ENCODE peak calls at places on chromosomes 6 and 20, in ten cellular contexts. H, K, T, D, Y, V, B, A, G and P are unnamed samples.

GRCh38 chr6:96101564-96101963 is 85.8 kb downstream of the FUT9 start:
- DNase-seq in A (no peak), G (no peak), V (no peak), K (no peak), Y (no peak), T (no peak), B (no peak), H (no peak), D (no peak), P (no peak)

GRCh38 chr6:157981132-157981394 is 600 bp upstream of the SYNJ2 start:
- DNase-seq in B (no peak), K (no peak), Y (no peak), A (no peak), V (no peak), D (no peak), T (no peak), G (no peak), H (no peak), P (peak)

GRCh38 chr6:69816569-69816968 is 19.8 kb upstream of the LMBRD1 start:
- DNase-seq in Y (no peak), A (no peak), T (no peak), K (no peak), B (no peak), G (no peak), H (no peak), D (no peak), V (no peak), P (no peak)

GRCh38 chr6:148385379-148385778 is 42.7 kb downstream of the SASH1 start:
- DNase-seq in H (no peak), A (no peak), T (no peak), D (no peak), G (no peak), B (no peak), Y (no peak), K (no peak), V (no peak), P (no peak)

GRCh38 chr20:18773566-18773965 is 40.0 kb upstream of the SCP2D1 start:
- DNase-seq in K (no peak), Y (no peak), B (no peak), H (no peak), V (no peak), G (no peak), T (no peak), D (no peak), A (no peak), P (no peak)

GRCh38 chr20:23142162-23143050 is 56.3 kb upstream of the CD93 start:
- DNase-seq in Y (no peak), A (no peak), T (no peak), G (no peak), V (no peak), H (peak), K (no peak), B (no peak), D (no peak), P (no peak)

GRCh38 chr20:63082308-63082938 is 75.7 kb upstream of the BHLHE23 start:
- DNase-seq in B (peak), V (peak), G (peak), K (peak), Y (peak), D (no peak), T (no peak), A (peak), H (peak), P (no peak)

GRCh38 chr6:170276369-170277057 is 14.4 kb downstream of the DLL1 start:
- DNase-seq in Y (no peak), T (peak), B (peak), A (no peak), G (no peak), H (peak), V (no peak), D (peak), K (no peak), P (peak)

GRCh38 chr20:22623211-22623610 is 38.8 kb upstream of the FOXA2 start:
- DNase-seq in Y (no peak), V (no peak), T (no peak), K (peak), D (no peak), A (no peak), G (no peak), B (peak), H (no peak), P (no peak)

GRCh38 chr6:133890941-133891813 is 2.3 kb downstream of the TCF21 start:
- DNase-seq in T (peak), Y (peak), V (no peak), K (peak), B (peak), A (peak), G (no peak), D (peak), H (peak), P (peak)

GRCh38 chr6:17928514-17929430 is 58.7 kb downstream of the KIF13A start:
- DNase-seq in G (no peak), Y (peak), H (no peak), T (no peak), B (no peak), V (no peak), D (no peak), A (peak), K (peak), P (no peak)

GRCh38 chr6:41652876-41653641 is 14.8 kb downstream of the MDFI start:
- DNase-seq in B (no peak), D (no peak), H (peak), Y (no peak), V (no peak), T (no peak), G (no peak), K (no peak), A (no peak), P (no peak)

GRCh38 chr6:149484733-149485700 is at the start of gene ZC3H12D:
- DNase-seq in Y (peak), A (peak), V (peak), D (peak), K (peak), G (peak), H (peak), B (peak), T (no peak), P (peak)

GRCh38 chr6:152124432-152125074 is 317.1 kb downstream of the ESR1 start:
- DNase-seq in T (no peak), A (peak), G (no peak), H (no peak), V (peak), K (peak), D (no peak), B (no peak), Y (peak), P (no peak)

GRCh38 chr20:14599613-14600012 is 262.2 kb upstream of the FLRT3 start:
- DNase-seq in D (no peak), T (no peak), H (no peak), Y (no peak), B (no peak), G (no peak), V (no peak), K (no peak), A (no peak), P (no peak)

GRCh38 chr6:63677282-63677681 is 41.7 kb downstream of the PHF3 start:
- DNase-seq in K (peak), T (no peak), H (no peak), B (no peak), Y (peak), D (no peak), G (no peak), A (peak), V (no peak), P (no peak)

GRCh38 chr6:72651967-72652956 is 30.4 kb downstream of the KCNQ5 start:
- DNase-seq in K (no peak), B (no peak), T (no peak), Y (no peak), G (no peak), V (no peak), H (no peak), D (no peak), A (peak), P (no peak)

GRCh38 chr20:22768779-22769178 is 184.4 kb upstream of the FOXA2 start:
- DNase-seq in T (no peak), G (no peak), V (no peak), Y (no peak), B (no peak), H (no peak), K (peak), A (peak), D (no peak), P (no peak)

GRCh38 chr6:101129851-101130250 is 248.7 kb upstream of the ASCC3 start:
- DNase-seq in V (no peak), D (no peak), H (no peak), B (no peak), A (no peak), Y (no peak), K (no peak), G (no peak), T (no peak), P (no peak)

GRCh38 chr6:107416179-107416578 is 43.2 kb downstream of the PDSS2 start:
- DNase-seq in T (no peak), D (no peak), Y (no peak), H (no peak), K (no peak), A (no peak), G (no peak), V (no peak), B (no peak), P (no peak)

GRCh38 chr20:33644313-33645071 is 17.6 kb upstream of the C20orf144 start:
- DNase-seq in T (no peak), A (no peak), B (peak), V (no peak), H (no peak), Y (no peak), D (no peak), K (no peak), G (peak), P (no peak)

GRCh38 chr6:119241124-119241491 is 108.5 kb downstream of the MAN1A1 start:
- DNase-seq in G (no peak), B (no peak), H (no peak), A (peak), K (peak), D (no peak), Y (peak), T (peak), V (peak), P (no peak)

GRCh38 chr6:141463237-141463977 is 669.3 kb upstream of the GJE1 start:
- DNase-seq in B (no peak), H (no peak), A (peak), G (no peak), Y (peak), D (no peak), V (no peak), T (no peak), K (peak), P (no peak)

GRCh38 chr6:104301921-104302320 is 557.8 kb downstream of the HACE1 start:
- DNase-seq in Y (no peak), K (no peak), B (no peak), A (no peak), V (no peak), H (no peak), G (no peak), D (no peak), T (no peak), P (no peak)

GRCh38 chr20:63579017-63579705 is 5.1 kb upstream of the HELZ2 start:
- DNase-seq in D (no peak), T (no peak), G (no peak), K (no peak), B (no peak), Y (no peak), V (no peak), A (no peak), H (no peak), P (no peak)

GRCh38 chr6:135354407-135354806 is 143.1 kb downstream of the AHI1 start:
- DNase-seq in A (no peak), H (no peak), T (no peak), K (no peak), V (no peak), G (no peak), D (no peak), B (no peak), Y (no peak), P (no peak)

GRCh38 chr6:37665309-37665708 is 32.4 kb downstream of the MDGA1 start:
- DNase-seq in G (no peak), H (no peak), B (no peak), A (no peak), Y (no peak), D (no peak), T (no peak), K (no peak), V (no peak), P (no peak)

GRCh38 chr6:11218827-11219826 is 13.3 kb downstream of the NEDD9 start:
- DNase-seq in H (peak), A (no peak), T (no peak), K (no peak), B (no peak), G (no peak), V (no peak), D (no peak), Y (no peak), P (peak)

GRCh38 chr6:11218077-11218392 is 14.4 kb downstream of the NEDD9 start:
- DNase-seq in K (no peak), A (no peak), H (no peak), D (no peak), V (no peak), G (no peak), T (no peak), Y (no peak), B (no peak), P (no peak)

GRCh38 chr6:11215773-11216172 is 16.7 kb downstream of the NEDD9 start:
- DNase-seq in H (no peak), A (no peak), D (no peak), V (no peak), G (no peak), K (no peak), B (no peak), T (no peak), Y (no peak), P (no peak)

GRCh38 chr6:11217360-11218076 is 14.9 kb downstream of the NEDD9 start:
- DNase-seq in T (no peak), V (no peak), A (no peak), D (no peak), K (no peak), B (no peak), H (no peak), G (no peak), Y (no peak), P (peak)

GRCh38 chr6:11218477-11218826 is 14.0 kb downstream of the NEDD9 start:
- DNase-seq in T (no peak), V (no peak), B (no peak), D (no peak), G (no peak), A (no peak), K (no peak), H (no peak), Y (no peak), P (no peak)
- H3K4me3 ChIP-seq in T (no peak), V (no peak), B (no peak), D (no peak), G (no peak), A (no peak), K (no peak), H (no peak), Y (no peak), P (no peak)

GRCh38 chr6:36600564-36601146 is 6.5 kb downstream of the SRSF3 start:
- DNase-seq in D (no peak), A (no peak), V (no peak), Y (no peak), B (no peak), H (no peak), G (no peak), T (no peak), K (no peak), P (no peak)
- H3K4me3 ChIP-seq in D (peak), A (peak), V (no peak), Y (peak), B (no peak), H (no peak), G (no peak), T (no peak), K (peak), P (no peak)

DNA sequence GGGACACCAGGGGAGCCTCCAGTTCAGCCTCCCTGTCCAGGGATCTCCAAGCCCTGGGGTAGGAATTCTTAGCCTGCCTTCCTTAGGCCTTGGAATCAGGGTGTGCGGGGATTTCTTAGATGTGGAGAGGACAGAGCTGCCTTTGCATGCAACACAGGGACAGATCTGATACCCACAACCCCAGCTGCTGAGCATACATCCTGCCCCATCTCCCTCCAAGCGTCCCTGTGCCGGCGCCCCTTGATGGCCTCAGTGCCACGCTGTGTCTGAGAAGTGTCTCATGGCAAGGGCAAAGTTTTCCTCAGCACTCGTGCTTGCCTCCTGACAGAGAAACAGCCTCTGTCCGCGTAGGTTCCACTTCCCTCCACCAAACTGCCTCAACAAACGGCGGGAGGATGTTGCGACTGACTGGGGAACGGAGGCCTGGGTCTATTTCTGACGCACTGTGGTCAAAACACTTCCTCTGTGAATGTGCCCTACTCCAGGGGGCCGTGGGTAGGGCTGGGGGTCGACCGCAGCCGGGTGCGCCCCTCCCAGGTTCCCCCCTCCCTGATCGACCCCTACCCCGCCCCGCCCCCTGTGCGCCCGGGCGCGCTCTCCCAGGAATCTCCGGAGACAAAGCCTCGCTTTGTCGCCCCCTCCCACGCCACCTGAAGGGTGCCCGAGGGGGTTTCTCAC is 950 bp downstream of the MICAL1 start:
- DNase-seq in A (peak), H (peak), Y (no peak), K (peak), D (no peak), V (no peak), B (no peak), T (peak), G (peak), P (peak)
- H3K4me3 ChIP-seq in A (peak), H (peak), Y (peak), K (peak), D (peak), V (peak), B (peak), T (peak), G (peak), P (peak)

GRCh38 chr6:15499591-15499990 is 163.2 kb downstream of the DTNBP1 start:
- DNase-seq in B (peak), G (peak), A (no peak), V (no peak), H (no peak), D (no peak), T (no peak), Y (no peak), K (no peak), P (peak)
- H3K4me3 ChIP-seq in B (no peak), G (no peak), A (no peak), V (no peak), H (no peak), D (no peak), T (no peak), Y (no peak), K (no peak), P (no peak)

DNA sequence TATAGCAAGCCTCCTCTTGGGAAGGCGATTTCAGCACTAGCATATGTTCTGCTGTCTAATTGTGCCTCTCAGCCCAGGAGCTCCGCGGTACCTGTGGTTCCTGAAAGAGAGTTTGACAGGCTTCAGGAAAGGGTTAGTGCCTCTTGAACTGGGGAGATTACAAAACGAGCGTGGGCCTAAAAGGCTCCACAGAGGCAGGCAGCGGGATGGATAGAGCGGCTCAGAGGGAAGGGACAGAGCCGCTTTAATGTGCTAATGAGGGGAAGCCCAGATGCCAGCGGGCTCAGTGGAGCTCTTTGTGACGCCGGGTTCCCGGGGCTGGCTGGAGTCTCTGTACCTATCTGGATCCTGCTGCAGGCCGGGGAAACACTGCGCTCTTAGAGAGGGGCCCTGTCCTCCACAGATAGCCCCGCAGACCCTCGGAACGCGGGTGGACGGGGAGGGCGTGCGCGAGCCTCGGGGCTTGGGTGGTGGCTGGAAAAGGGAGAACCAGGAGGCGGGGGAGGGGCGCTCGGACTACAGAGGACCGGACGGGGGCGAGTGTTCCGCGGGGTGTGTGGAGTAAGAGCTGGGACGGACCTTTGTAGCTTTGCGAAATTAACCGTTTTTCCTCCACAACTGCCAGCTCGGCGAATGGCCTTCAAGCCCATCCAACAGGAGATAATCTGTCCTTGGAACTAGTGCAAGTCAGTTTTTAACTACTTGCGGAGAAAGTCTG is 12.9 kb downstream of the SLC35F1 start:
- DNase-seq in A (peak), H (peak), G (no peak), T (no peak), B (peak), Y (no peak), D (peak), K (peak), V (no peak), P (no peak)
- H3K4me3 ChIP-seq in A (peak), H (no peak), G (no peak), T (peak), B (no peak), Y (no peak), D (peak), K (no peak), V (no peak), P (no peak)

GRCh38 chr20:58883243-58883691 is 30.8 kb downstream of the GNAS start:
- DNase-seq in B (no peak), G (peak), Y (peak), K (peak), D (no peak), T (no peak), H (no peak), A (peak), V (no peak), P (no peak)
- H3K4me3 ChIP-seq in B (no peak), G (no peak), Y (peak), K (peak), D (no peak), T (no peak), H (no peak), A (no peak), V (no peak), P (no peak)

GRCh38 chr6:129111853-129112252 is 228.9 kb downstream of the LAMA2 start:
- DNase-seq in Y (no peak), H (no peak), V (no peak), T (no peak), A (no peak), D (no peak), B (no peak), G (no peak), K (no peak), P (no peak)

GRCh38 chr6:129113637-129114036 is 230.7 kb downstream of the LAMA2 start:
- DNase-seq in D (no peak), Y (no peak), G (no peak), A (no peak), B (no peak), H (no peak), T (no peak), K (no peak), V (no peak), P (no peak)

GRCh38 chr6:129110687-129111343 is 227.9 kb downstream of the LAMA2 start:
- DNase-seq in H (no peak), K (no peak), Y (no peak), A (peak), V (no peak), G (no peak), D (no peak), T (no peak), B (no peak), P (no peak)

GRCh38 chr6:129114992-129115391 is 232.1 kb downstream of the LAMA2 start:
- DNase-seq in B (no peak), T (no peak), D (no peak), H (no peak), V (no peak), Y (no peak), G (no peak), A (peak), K (no peak), P (no peak)

DNA sequence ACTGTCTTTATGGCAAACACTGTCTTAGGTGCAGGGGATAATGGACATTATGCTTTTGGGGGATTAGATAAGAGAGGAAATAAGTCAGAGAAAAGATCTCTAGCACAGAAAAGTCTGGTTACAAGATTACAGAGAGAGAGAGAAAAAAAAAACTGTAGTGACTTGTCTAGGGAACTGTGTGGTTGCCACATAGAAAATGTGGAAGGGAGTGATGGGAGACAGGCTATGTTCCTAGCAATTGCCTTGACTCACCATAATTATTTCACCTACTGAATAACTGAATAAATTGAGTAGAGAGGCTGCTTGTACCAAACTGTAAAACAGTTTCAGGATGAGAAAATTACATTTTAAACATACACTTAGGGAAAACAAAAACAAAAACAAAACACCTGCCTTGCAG is 229.7 kb downstream of the LAMA2 start:
- DNase-seq in H (no peak), T (no peak), D (no peak), A (no peak), Y (no peak), K (no peak), B (no peak), G (no peak), V (no peak), P (no peak)
- H3K4me3 ChIP-seq in H (no peak), T (no peak), D (no peak), A (no peak), Y (no peak), K (no peak), B (no peak), G (no peak), V (no peak), P (no peak)

GRCh38 chr6:30450548-30450907 is 38.8 kb upstream of the HLA-E start:
- DNase-seq in A (no peak), Y (no peak), V (no peak), T (no peak), D (no peak), K (no peak), H (no peak), G (no peak), B (no peak), P (no peak)
- H3K4me3 ChIP-seq in A (peak), Y (peak), V (no peak), T (no peak), D (no peak), K (peak), H (no peak), G (no peak), B (no peak), P (no peak)

GRCh38 chr20:20713244-20713765 is 861 bp upstream of the RALGAPA2 start:
- DNase-seq in H (peak), T (peak), D (peak), K (peak), V (no peak), A (no peak), B (no peak), Y (no peak), G (no peak), P (peak)
- H3K4me3 ChIP-seq in H (no peak), T (peak), D (peak), K (peak), V (peak), A (peak), B (peak), Y (peak), G (no peak), P (peak)